ENCODE peak calls at places on chromosomes 7 and 10, in nine cellular contexts. One of them, this sample, is unnamed.

GRCh38 chr7:40918701-40919271 is 784.0 kb downstream of the SUGCT start:
- DNase-seq in nucleus accumbens: no peak
- DNase-seq in ureter: no peak
- DNase-seq in heart left ventricle: no peak
- DNase-seq in A172: peak; percentile 92
- DNase-seq in cardiac fibroblast: peak; percentile 48
- DNase-seq in fibroblast of mammary gland: peak; percentile 43
- DNase-seq in CD4-positive, alpha-beta T cell: no peak
- DNase-seq in AML-193: no peak
- DNase-seq in this sample: no peak

GRCh38 chr7:30705008-30705407 is 22.8 kb upstream of the CRHR2 start:
- DNase-seq in nucleus accumbens: no peak
- DNase-seq in ureter: no peak
- DNase-seq in heart left ventricle: no peak
- DNase-seq in A172: no peak
- DNase-seq in cardiac fibroblast: no peak
- DNase-seq in fibroblast of mammary gland: no peak
- DNase-seq in CD4-positive, alpha-beta T cell: no peak
- DNase-seq in AML-193: no peak
- DNase-seq in this sample: no peak

GRCh38 chr10:80382989-80383388 is 25.4 kb upstream of the PRXL2A start:
- DNase-seq in nucleus accumbens: peak; percentile 25
- DNase-seq in ureter: peak; percentile 50
- DNase-seq in heart left ventricle: peak; percentile 22
- DNase-seq in A172: peak; percentile 41
- DNase-seq in cardiac fibroblast: peak; percentile 62
- DNase-seq in fibroblast of mammary gland: peak; percentile 42
- DNase-seq in CD4-positive, alpha-beta T cell: peak; percentile 34
- DNase-seq in AML-193: peak; percentile 41
- DNase-seq in this sample: peak; percentile 79

GRCh38 chr7:29139191-29139590 is 7.1 kb downstream of the CPVL start:
- DNase-seq in nucleus accumbens: no peak
- DNase-seq in ureter: no peak
- DNase-seq in heart left ventricle: no peak
- DNase-seq in A172: peak; percentile 84
- DNase-seq in cardiac fibroblast: no peak
- DNase-seq in fibroblast of mammary gland: peak; percentile 28
- DNase-seq in CD4-positive, alpha-beta T cell: no peak
- DNase-seq in AML-193: no peak
- DNase-seq in this sample: no peak

GRCh38 chr7:41882745-41883527 is 180.0 kb upstream of the INHBA start:
- DNase-seq in nucleus accumbens: no peak
- DNase-seq in ureter: no peak
- DNase-seq in heart left ventricle: no peak
- DNase-seq in A172: no peak
- DNase-seq in cardiac fibroblast: no peak
- DNase-seq in fibroblast of mammary gland: no peak
- DNase-seq in CD4-positive, alpha-beta T cell: no peak
- DNase-seq in AML-193: no peak
- DNase-seq in this sample: no peak

GRCh38 chr10:3805791-3806381 is 20.9 kb upstream of the KLF6 start:
- DNase-seq in nucleus accumbens: no peak
- DNase-seq in ureter: peak; percentile 46
- DNase-seq in heart left ventricle: peak; percentile 61
- DNase-seq in A172: peak; percentile 89
- DNase-seq in cardiac fibroblast: peak; percentile 89
- DNase-seq in fibroblast of mammary gland: peak; percentile 97
- DNase-seq in CD4-positive, alpha-beta T cell: no peak
- DNase-seq in AML-193: no peak
- DNase-seq in this sample: peak; percentile 91

GRCh38 chr7:42739591-42739990 is 172.3 kb downstream of the C7orf25 start:
- DNase-seq in nucleus accumbens: no peak
- DNase-seq in ureter: no peak
- DNase-seq in heart left ventricle: peak; percentile 27
- DNase-seq in A172: no peak
- DNase-seq in cardiac fibroblast: peak; percentile 35
- DNase-seq in fibroblast of mammary gland: peak; percentile 55
- DNase-seq in CD4-positive, alpha-beta T cell: no peak
- DNase-seq in AML-193: no peak
- DNase-seq in this sample: no peak

GRCh38 chr7:3272691-3273141 is 28.3 kb upstream of the SDK1 start:
- DNase-seq in nucleus accumbens: no peak
- DNase-seq in ureter: no peak
- DNase-seq in heart left ventricle: no peak
- DNase-seq in A172: peak; percentile 98
- DNase-seq in cardiac fibroblast: peak; percentile 63
- DNase-seq in fibroblast of mammary gland: peak; percentile 94
- DNase-seq in CD4-positive, alpha-beta T cell: no peak
- DNase-seq in AML-193: no peak
- DNase-seq in this sample: no peak

GRCh38 chr7:145718129-145718528 is 398.5 kb upstream of the CNTNAP2 start:
- DNase-seq in nucleus accumbens: no peak
- DNase-seq in ureter: no peak
- DNase-seq in heart left ventricle: no peak
- DNase-seq in A172: no peak
- DNase-seq in cardiac fibroblast: no peak
- DNase-seq in fibroblast of mammary gland: no peak
- DNase-seq in CD4-positive, alpha-beta T cell: no peak
- DNase-seq in AML-193: no peak
- DNase-seq in this sample: peak; percentile 91

GRCh38 chr7:148050492-148051158 is 539.9 kb upstream of the C7orf33 start:
- DNase-seq in nucleus accumbens: no peak
- DNase-seq in ureter: no peak
- DNase-seq in heart left ventricle: no peak
- DNase-seq in A172: no peak
- DNase-seq in cardiac fibroblast: no peak
- DNase-seq in fibroblast of mammary gland: no peak
- DNase-seq in CD4-positive, alpha-beta T cell: no peak
- DNase-seq in AML-193: no peak
- DNase-seq in this sample: no peak

GRCh38 chr10:72318383-72319262 is 36.1 kb downstream of the DNAJB12 start:
- DNase-seq in nucleus accumbens: no peak
- DNase-seq in ureter: no peak
- DNase-seq in heart left ventricle: no peak
- DNase-seq in A172: no peak
- DNase-seq in cardiac fibroblast: peak; percentile 48
- DNase-seq in fibroblast of mammary gland: no peak
- DNase-seq in CD4-positive, alpha-beta T cell: no peak
- DNase-seq in AML-193: no peak
- DNase-seq in this sample: peak; percentile 63

GRCh38 chr7:155986497-155987160 is 174.4 kb upstream of the SHH start:
- DNase-seq in nucleus accumbens: no peak
- DNase-seq in ureter: no peak
- DNase-seq in heart left ventricle: no peak
- DNase-seq in A172: no peak
- DNase-seq in cardiac fibroblast: no peak
- DNase-seq in fibroblast of mammary gland: no peak
- DNase-seq in CD4-positive, alpha-beta T cell: no peak
- DNase-seq in AML-193: no peak
- DNase-seq in this sample: peak; percentile 16

GRCh38 chr10:32070645-32071044 is 14.4 kb upstream of the KIF5B start:
- DNase-seq in nucleus accumbens: no peak
- DNase-seq in ureter: no peak
- DNase-seq in heart left ventricle: no peak
- DNase-seq in A172: no peak
- DNase-seq in cardiac fibroblast: no peak
- DNase-seq in fibroblast of mammary gland: no peak
- DNase-seq in CD4-positive, alpha-beta T cell: no peak
- DNase-seq in AML-193: no peak
- DNase-seq in this sample: no peak

This sample was measured in endodermal cell.